ENCODE peak calls at places on chromosomes 4 and X, in eight cellular contexts. One of them, this sample, is unnamed. For H3K4me1, the result is how much of the 10 kb centered on the place peaks cover.

GRCh38 chr4:166435449-166435848 is 562.4 kb downstream of the TLL1 start:
- DNase-seq in A673: no peak
- DNase-seq in keratinocyte: peak
- DNase-seq in mammary epithelial cell: peak
- DNase-seq in Peyer's patch: no peak
- DNase-seq in stomach: no peak
- DNase-seq in left ventricle myocardium inferior: no peak
- DNase-seq in GM23248: peak
- DNase-seq in this sample: no peak

GRCh38 chrX:56233682-56234081 is 1.5 kb downstream of the KLF8 start:
- DNase-seq in A673: peak
- DNase-seq in keratinocyte: peak
- DNase-seq in mammary epithelial cell: peak
- DNase-seq in Peyer's patch: peak
- DNase-seq in stomach: no peak
- DNase-seq in left ventricle myocardium inferior: peak
- DNase-seq in GM23248: peak
- DNase-seq in this sample: peak

GRCh38 chr4:122930877-122931276 is 8.5 kb upstream of the NUDT6 start:
- DNase-seq in A673: peak
- DNase-seq in keratinocyte: no peak
- DNase-seq in mammary epithelial cell: no peak
- DNase-seq in Peyer's patch: no peak
- DNase-seq in stomach: no peak
- DNase-seq in left ventricle myocardium inferior: no peak
- DNase-seq in GM23248: peak
- DNase-seq in this sample: no peak

GRCh38 chr4:154566639-154567204 is 3.9 kb downstream of the FGB start:
- DNase-seq in A673: no peak
- DNase-seq in keratinocyte: no peak
- DNase-seq in mammary epithelial cell: peak
- DNase-seq in Peyer's patch: no peak
- DNase-seq in stomach: no peak
- DNase-seq in left ventricle myocardium inferior: no peak
- DNase-seq in GM23248: no peak
- DNase-seq in this sample: no peak

GRCh38 chrX:19772759-19773623 is 114.4 kb downstream of the SH3KBP1 start:
- DNase-seq in A673: no peak
- DNase-seq in keratinocyte: no peak
- DNase-seq in mammary epithelial cell: no peak
- DNase-seq in Peyer's patch: no peak
- DNase-seq in stomach: no peak
- DNase-seq in left ventricle myocardium inferior: no peak
- DNase-seq in GM23248: peak
- DNase-seq in this sample: no peak

GRCh38 chr4:40251366-40251765 is 54.5 kb downstream of the RHOH start:
- DNase-seq in A673: peak
- DNase-seq in keratinocyte: peak
- DNase-seq in mammary epithelial cell: peak
- DNase-seq in Peyer's patch: no peak
- DNase-seq in stomach: no peak
- DNase-seq in left ventricle myocardium inferior: no peak
- DNase-seq in GM23248: peak
- DNase-seq in this sample: no peak

GRCh38 chr4:40182041-40182440 is 14.8 kb upstream of the RHOH start:
- DNase-seq in A673: no peak
- DNase-seq in keratinocyte: no peak
- DNase-seq in mammary epithelial cell: no peak
- DNase-seq in Peyer's patch: no peak
- DNase-seq in stomach: no peak
- DNase-seq in left ventricle myocardium inferior: no peak
- DNase-seq in GM23248: no peak
- DNase-seq in this sample: no peak

GRCh38 chr4:108417923-108418322 is 202.5 kb upstream of the RPL34 start:
- DNase-seq in A673: peak
- DNase-seq in keratinocyte: no peak
- DNase-seq in mammary epithelial cell: no peak
- DNase-seq in Peyer's patch: no peak
- DNase-seq in stomach: no peak
- DNase-seq in left ventricle myocardium inferior: no peak
- DNase-seq in GM23248: peak
- DNase-seq in this sample: no peak

GRCh38 chrX:119605398-119605738 is 856 bp downstream of the NKRF start:
- DNase-seq in A673: peak
- DNase-seq in keratinocyte: no peak
- DNase-seq in mammary epithelial cell: peak
- DNase-seq in Peyer's patch: peak
- DNase-seq in stomach: no peak
- DNase-seq in left ventricle myocardium inferior: no peak
- DNase-seq in GM23248: peak
- DNase-seq in this sample: no peak

GRCh38 chrX:132618810-132619209 is 130.0 kb upstream of the MBNL3 start:
- DNase-seq in A673: no peak
- DNase-seq in keratinocyte: no peak
- DNase-seq in mammary epithelial cell: no peak
- DNase-seq in Peyer's patch: no peak
- DNase-seq in stomach: no peak
- DNase-seq in left ventricle myocardium inferior: no peak
- DNase-seq in GM23248: no peak
- DNase-seq in this sample: no peak

GRCh38 chrX:24428518-24428917 is 36.6 kb upstream of the PDK3 start:
- DNase-seq in A673: no peak
- DNase-seq in keratinocyte: no peak
- DNase-seq in mammary epithelial cell: no peak
- DNase-seq in Peyer's patch: no peak
- DNase-seq in stomach: no peak
- DNase-seq in left ventricle myocardium inferior: no peak
- DNase-seq in GM23248: no peak
- DNase-seq in this sample: no peak

GRCh38 chrX:69951756-69952155 is 98.0 kb downstream of the AWAT2 start:
- DNase-seq in A673: no peak
- DNase-seq in keratinocyte: no peak
- DNase-seq in mammary epithelial cell: no peak
- DNase-seq in Peyer's patch: no peak
- DNase-seq in stomach: no peak
- DNase-seq in left ventricle myocardium inferior: no peak
- DNase-seq in GM23248: no peak
- DNase-seq in this sample: no peak

GRCh38 chrX:1323315-1323714 is 13.3 kb upstream of the IL3RA start:
- DNase-seq in A673: peak
- DNase-seq in keratinocyte: no peak
- DNase-seq in mammary epithelial cell: no peak
- DNase-seq in Peyer's patch: peak
- DNase-seq in stomach: peak
- DNase-seq in left ventricle myocardium inferior: peak
- DNase-seq in GM23248: peak
- DNase-seq in this sample: no peak

GRCh38 chr4:184731056-184731455 is 2.8 kb downstream of the CENPU start:
- DNase-seq in A673: no peak
- DNase-seq in keratinocyte: no peak
- DNase-seq in mammary epithelial cell: no peak
- DNase-seq in Peyer's patch: no peak
- DNase-seq in stomach: no peak
- DNase-seq in left ventricle myocardium inferior: no peak
- DNase-seq in GM23248: no peak
- DNase-seq in this sample: no peak

GRCh38 chrX:19540076-19540475 is 24.8 kb upstream of the MAP3K15 start:
- DNase-seq in A673: no peak
- DNase-seq in keratinocyte: no peak
- DNase-seq in mammary epithelial cell: no peak
- DNase-seq in Peyer's patch: no peak
- DNase-seq in stomach: no peak
- DNase-seq in left ventricle myocardium inferior: no peak
- DNase-seq in GM23248: no peak
- DNase-seq in this sample: no peak

GRCh38 chr4:159735281-159736207 is 632.7 kb downstream of the RAPGEF2 start:
- DNase-seq in A673: no peak
- DNase-seq in keratinocyte: no peak
- DNase-seq in mammary epithelial cell: no peak
- DNase-seq in Peyer's patch: no peak
- DNase-seq in stomach: no peak
- DNase-seq in left ventricle myocardium inferior: no peak
- DNase-seq in GM23248: no peak
- DNase-seq in this sample: no peak

GRCh38 chr4:153645183-153645582 is 38.9 kb upstream of the TLR2 start:
- DNase-seq in A673: peak
- DNase-seq in keratinocyte: no peak
- DNase-seq in mammary epithelial cell: no peak
- DNase-seq in Peyer's patch: no peak
- DNase-seq in stomach: no peak
- DNase-seq in left ventricle myocardium inferior: no peak
- DNase-seq in GM23248: no peak
- DNase-seq in this sample: no peak

GRCh38 chr4:153241970-153242847 is 38.0 kb downstream of the TRIM2 start:
- DNase-seq in A673: peak
- DNase-seq in keratinocyte: no peak
- DNase-seq in mammary epithelial cell: no peak
- DNase-seq in Peyer's patch: no peak
- DNase-seq in stomach: no peak
- DNase-seq in left ventricle myocardium inferior: no peak
- DNase-seq in GM23248: no peak
- DNase-seq in this sample: no peak

GRCh38 chr4:128385683-128386304 is 98.2 kb upstream of the PGRMC2 start:
- DNase-seq in A673: peak
- DNase-seq in keratinocyte: no peak
- DNase-seq in mammary epithelial cell: peak
- DNase-seq in Peyer's patch: no peak
- DNase-seq in stomach: no peak
- DNase-seq in left ventricle myocardium inferior: no peak
- DNase-seq in GM23248: peak
- DNase-seq in this sample: no peak
- H3K27ac ChIP-seq in A673: no peak
- H3K27ac ChIP-seq in keratinocyte: peak
- H3K27ac ChIP-seq in mammary epithelial cell: peak
- H3K27ac ChIP-seq in Peyer's patch: peak
- H3K27ac ChIP-seq in stomach: peak
- H3K27ac ChIP-seq in left ventricle myocardium inferior: peak
- H3K27ac ChIP-seq in GM23248: peak
- H3K27ac ChIP-seq in this sample: no peak

DNA sequence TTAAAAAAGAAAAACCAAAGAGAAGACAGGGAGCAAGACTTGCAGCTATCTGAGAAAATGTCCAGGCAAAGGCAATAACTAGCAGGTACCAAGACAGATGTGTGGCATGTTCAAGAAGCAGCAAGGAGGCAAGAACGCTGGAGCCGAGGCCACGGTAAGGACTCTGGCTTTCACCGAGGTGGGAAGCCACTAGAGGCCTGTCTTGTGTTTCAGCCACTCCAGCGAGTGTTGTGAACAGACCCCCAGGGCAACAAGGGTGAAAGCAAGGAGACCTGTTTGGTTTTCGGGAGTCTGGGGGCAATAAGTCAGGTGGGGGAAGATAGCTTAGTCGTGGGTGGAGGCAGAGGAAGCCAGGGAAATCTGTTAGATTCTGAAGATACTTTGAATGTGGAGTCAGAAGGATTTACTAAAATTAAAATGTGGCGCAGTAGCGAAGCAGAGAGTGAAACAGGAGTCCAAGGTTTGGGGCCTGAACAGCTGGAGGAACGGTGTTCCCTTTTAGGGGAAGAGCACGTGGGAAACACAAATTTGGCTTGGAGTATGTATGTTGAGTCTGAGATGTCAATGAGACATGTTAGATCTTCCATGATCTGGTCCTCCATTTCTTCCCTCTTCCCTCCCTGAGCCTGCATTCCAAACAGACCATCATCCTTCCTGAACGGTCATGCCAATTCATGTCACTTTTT is 3.1 kb downstream of the WDR1 start:
- DNase-seq in A673: no peak
- DNase-seq in keratinocyte: no peak
- DNase-seq in mammary epithelial cell: no peak
- DNase-seq in Peyer's patch: no peak
- DNase-seq in stomach: no peak
- DNase-seq in left ventricle myocardium inferior: no peak
- DNase-seq in GM23248: no peak
- DNase-seq in this sample: no peak
- H3K4me1 ChIP-seq in A673: under half
- H3K4me1 ChIP-seq in keratinocyte: half or more
- H3K4me1 ChIP-seq in mammary epithelial cell: half or more
- H3K4me1 ChIP-seq in Peyer's patch: half or more
- H3K4me1 ChIP-seq in stomach: half or more
- H3K4me1 ChIP-seq in left ventricle myocardium inferior: half or more
- H3K4me1 ChIP-seq in GM23248: half or more
- H3K4me1 ChIP-seq in this sample: half or more

DNA sequence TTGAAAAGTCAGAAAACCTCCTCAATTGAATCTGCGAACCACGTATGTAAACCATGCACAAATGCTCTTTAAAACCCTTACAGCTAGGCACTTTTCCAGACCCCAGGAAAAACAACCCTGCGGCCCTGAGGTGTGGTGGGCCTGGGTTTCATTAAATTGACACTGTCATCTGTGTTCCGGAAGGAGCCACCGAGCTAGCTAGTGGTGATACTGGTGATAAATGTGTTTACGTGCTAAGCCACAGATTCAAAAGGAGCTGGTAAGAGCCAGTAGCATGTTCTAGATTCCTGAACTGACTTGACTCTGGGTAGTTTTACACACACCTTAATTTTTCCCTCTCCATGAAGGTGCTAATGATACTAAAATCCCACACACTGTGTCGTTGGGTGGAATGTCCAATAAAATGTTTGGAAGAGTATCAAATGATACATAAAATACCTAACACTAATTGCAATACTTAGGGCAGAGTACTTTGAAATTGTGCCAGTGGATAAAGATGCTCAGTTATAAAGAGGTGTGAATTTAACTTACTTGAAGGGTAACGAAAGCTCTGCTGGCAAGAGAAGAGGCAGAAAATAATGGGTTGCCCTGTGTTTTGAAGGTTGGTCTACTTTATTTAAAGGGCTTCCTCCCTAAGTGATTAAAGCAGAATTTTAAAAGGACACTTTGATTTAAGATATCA is 8.5 kb downstream of the SMS start:
- DNase-seq in A673: no peak
- DNase-seq in keratinocyte: no peak
- DNase-seq in mammary epithelial cell: no peak
- DNase-seq in Peyer's patch: no peak
- DNase-seq in stomach: no peak
- DNase-seq in left ventricle myocardium inferior: no peak
- DNase-seq in GM23248: no peak
- DNase-seq in this sample: no peak
- H3K27ac ChIP-seq in A673: no peak
- H3K27ac ChIP-seq in keratinocyte: no peak
- H3K27ac ChIP-seq in mammary epithelial cell: no peak
- H3K27ac ChIP-seq in Peyer's patch: no peak
- H3K27ac ChIP-seq in stomach: no peak
- H3K27ac ChIP-seq in left ventricle myocardium inferior: peak
- H3K27ac ChIP-seq in GM23248: no peak
- H3K27ac ChIP-seq in this sample: no peak

GRCh38 chrX:50458483-50458882 is 12.1 kb downstream of the DGKK start:
- DNase-seq in A673: no peak
- DNase-seq in keratinocyte: no peak
- DNase-seq in mammary epithelial cell: no peak
- DNase-seq in Peyer's patch: no peak
- DNase-seq in stomach: no peak
- DNase-seq in left ventricle myocardium inferior: no peak
- DNase-seq in GM23248: no peak
- DNase-seq in this sample: no peak
- H3K4me1 ChIP-seq in A673: under half
- H3K4me1 ChIP-seq in keratinocyte: under half
- H3K4me1 ChIP-seq in mammary epithelial cell: under half
- H3K4me1 ChIP-seq in Peyer's patch: under half
- H3K4me1 ChIP-seq in stomach: under half
- H3K4me1 ChIP-seq in left ventricle myocardium inferior: under half
- H3K4me1 ChIP-seq in GM23248: under half
- H3K4me1 ChIP-seq in this sample: under half

This sample was measured in effector memory CD4-positive, alpha-beta T cell.